ENCODE peak calls at places on chromosomes 12 and 14, in four cellular contexts. O is non-pigmented ciliary epithelial cell; M is stimulated activated CD4-positive, alpha-beta T cell treated with anti-CD3 and anti-CD28 coated beads, Interleukin-1b, Interleukin-23, amount 100 ng/mL, for 1 hour; R is HFF-Myc. J is an unnamed sample.

GRCh38 chr12:1800646-1801284 is 19.6 kb upstream of the LRTM2 start:
- DNase-seq in O (no peak), M (no peak), R (no peak), J (no peak)

GRCh38 chr12:130017571-130018449 is 114.0 kb upstream of the TMEM132D start:
- DNase-seq in O (no peak), M (no peak), R (no peak), J (no peak)

GRCh38 chr14:101351146-101351545 is 210.1 kb upstream of the DIO3 start:
- DNase-seq in O (no peak), M (no peak), R (no peak), J (no peak)

GRCh38 chr14:89757313-89757939 is 197.1 kb downstream of the EFCAB11 start:
- DNase-seq in O (no peak), M (no peak), R (no peak), J (no peak)

GRCh38 chr12:57063991-57064725 is 14.2 kb upstream of the MYO1A start:
- DNase-seq in O (no peak), M (no peak), R (no peak), J (no peak)

GRCh38 chr12:86513206-86513605 is 257.0 kb upstream of the MGAT4C start:
- DNase-seq in O (no peak), M (no peak), R (no peak), J (no peak)

GRCh38 chr12:93982847-93983315 is 165.5 kb upstream of the PLXNC1 start:
- DNase-seq in O (peak), M (no peak), R (peak), J (no peak)

GRCh38 chr14:101183376-101184103 is 280.0 kb upstream of the RTL1 start:
- DNase-seq in O (no peak), M (no peak), R (no peak), J (no peak)

GRCh38 chr12:49292729-49293055 is 2.3 kb upstream of the PRPH start:
- DNase-seq in O (no peak), M (no peak), R (no peak), J (no peak)

GRCh38 chr14:30005114-30005698 is 77.6 kb upstream of the PRKD1 start:
- DNase-seq in O (peak), M (no peak), R (peak), J (no peak)

GRCh38 chr12:12486661-12487240 is 75.9 kb downstream of the DUSP16 start:
- DNase-seq in O (no peak), M (no peak), R (no peak), J (no peak)

GRCh38 chr12:48681416-48681737 is 661 bp downstream of the KANSL2 start:
- DNase-seq in O (no peak), M (no peak), R (no peak), J (no peak)

GRCh38 chr14:73888460-73888725 is 1.7 kb downstream of the ZNF410 start:
- DNase-seq in O (no peak), M (no peak), R (no peak), J (no peak)

GRCh38 chr12:104565606-104566243 is 109.0 kb downstream of the CHST11 start:
- DNase-seq in O (no peak), M (no peak), R (no peak), J (no peak)

GRCh38 chr12:83660727-83661126 is 974.0 kb downstream of the TMTC2 start:
- DNase-seq in O (no peak), M (no peak), R (no peak), J (no peak)

GRCh38 chr12:22271036-22271435 is 63.5 kb downstream of the ST8SIA1 start:
- DNase-seq in O (peak), M (no peak), R (peak), J (no peak)

GRCh38 chr14:50845166-50845565 is 14.2 kb upstream of the NIN start:
- DNase-seq in O (no peak), M (no peak), R (no peak), J (no peak)

GRCh38 chr12:116528067-116528466 is 31.1 kb upstream of the MAP1LC3B2 start:
- DNase-seq in O (peak), M (no peak), R (peak), J (no peak)

GRCh38 chr12:109727039-109727723 is 13.6 kb downstream of the FAM222A start:
- DNase-seq in O (no peak), M (no peak), R (no peak), J (no peak)

GRCh38 chr14:92439551-92440344 is 73.8 kb upstream of the RIN3 start:
- DNase-seq in O (no peak), M (no peak), R (no peak), J (no peak)

GRCh38 chr12:24902521-24903304 is 46.2 kb downstream of the BCAT1 start:
- DNase-seq in O (no peak), M (no peak), R (no peak), J (peak)

GRCh38 chr12:12244341-12244740 is 22.5 kb downstream of the LRP6 start:
- DNase-seq in O (no peak), M (no peak), R (no peak), J (no peak)

GRCh38 chr12:108614639-108615038 is 16.8 kb upstream of the TMEM119 start:
- DNase-seq in O (no peak), M (no peak), R (no peak), J (no peak)

GRCh38 chr14:54738009-54738408 is 164.6 kb downstream of the GCH1 start:
- DNase-seq in O (no peak), M (no peak), R (no peak), J (no peak)

GRCh38 chr12:51887476-51888315 is at the start of gene ANKRD33:
- DNase-seq in O (no peak), M (no peak), R (no peak), J (no peak)

GRCh38 chr14:39175445-39176262 is 600 bp downstream of the PNN start:
- DNase-seq in O (no peak), M (no peak), R (no peak), J (no peak)

GRCh38 chr12:69036533-69036932 is 103.6 kb upstream of the CPM start:
- DNase-seq in O (no peak), M (no peak), R (no peak), J (no peak)

J was measured in pancreas.